ENCODE peak calls at places on chromosomes 4 and X, in ten cellular contexts. B is esophagus muscularis mucosa, T is H1, R is GM12891, A is GM23338, O is breast epithelium, D is HepG2, P is transverse colon, X is stomach, V is endothelial cell of umbilical vein. L is an unnamed sample.

GRCh38 chr4:41611124-41611838 is 73.3 kb downstream of the LIMCH1 start:
- DNase-seq in B (no peak), T (no peak), R (no peak), A (no peak), O (no peak), D (no peak), P (no peak), X (no peak), V (no peak), L (no peak)

GRCh38 chr4:181939199-181939945 is 303.8 kb upstream of the TENM3 start:
- DNase-seq in B (no peak), T (no peak), R (no peak), A (peak; percentile 59), O (no peak), D (no peak), P (no peak), X (no peak), V (no peak), L (no peak)

GRCh38 chrX:57952320-57952678 is 42.0 kb upstream of the ZXDA start:
- DNase-seq in B (no peak), T (no peak), R (no peak), A (no peak), O (no peak), D (no peak), P (no peak), X (no peak), V (no peak), L (no peak)

GRCh38 chr4:11698846-11699590 is 270.3 kb upstream of the HS3ST1 start:
- DNase-seq in B (no peak), T (no peak), R (no peak), A (no peak), O (no peak), D (no peak), P (no peak), X (no peak), V (peak; percentile 77), L (no peak)

GRCh38 chr4:95957054-95957453 is 117.2 kb downstream of the PDHA2 start:
- DNase-seq in B (no peak), T (no peak), R (no peak), A (no peak), O (no peak), D (no peak), P (no peak), X (no peak), V (no peak), L (no peak)

GRCh38 chr4:56134272-56134671 is 185.5 kb downstream of the CEP135 start:
- DNase-seq in B (no peak), T (no peak), R (no peak), A (peak; percentile 53), O (no peak), D (peak; percentile 68), P (peak; percentile 11), X (no peak), V (peak; percentile 55), L (no peak)

GRCh38 chr4:73718375-73719373 is 21.7 kb upstream of the CXCL8 start:
- DNase-seq in B (no peak), T (no peak), R (no peak), A (no peak), O (no peak), D (no peak), P (no peak), X (no peak), V (no peak), L (no peak)

GRCh38 chr4:71906096-71906495 is 122.2 kb upstream of the GC start:
- DNase-seq in B (no peak), T (no peak), R (no peak), A (no peak), O (no peak), D (no peak), P (no peak), X (no peak), V (no peak), L (no peak)

GRCh38 chr4:173230077-173230476 is 61.5 kb downstream of the GALNT7 start:
- DNase-seq in B (no peak), T (no peak), R (no peak), A (no peak), O (no peak), D (no peak), P (no peak), X (no peak), V (no peak), L (no peak)

GRCh38 chr4:185540487-185541125 is 5.3 kb upstream of the PDLIM3 start:
- DNase-seq in B (no peak), T (no peak), R (no peak), A (no peak), O (no peak), D (no peak), P (no peak), X (no peak), V (peak; percentile 9), L (no peak)

GRCh38 chrX:49106930-49107329 is 16.6 kb downstream of the GPKOW start:
- DNase-seq in B (no peak), T (no peak), R (no peak), A (peak; percentile 38), O (no peak), D (peak; percentile 54), P (no peak), X (peak; percentile 29), V (peak; percentile 44), L (no peak)

DNA sequence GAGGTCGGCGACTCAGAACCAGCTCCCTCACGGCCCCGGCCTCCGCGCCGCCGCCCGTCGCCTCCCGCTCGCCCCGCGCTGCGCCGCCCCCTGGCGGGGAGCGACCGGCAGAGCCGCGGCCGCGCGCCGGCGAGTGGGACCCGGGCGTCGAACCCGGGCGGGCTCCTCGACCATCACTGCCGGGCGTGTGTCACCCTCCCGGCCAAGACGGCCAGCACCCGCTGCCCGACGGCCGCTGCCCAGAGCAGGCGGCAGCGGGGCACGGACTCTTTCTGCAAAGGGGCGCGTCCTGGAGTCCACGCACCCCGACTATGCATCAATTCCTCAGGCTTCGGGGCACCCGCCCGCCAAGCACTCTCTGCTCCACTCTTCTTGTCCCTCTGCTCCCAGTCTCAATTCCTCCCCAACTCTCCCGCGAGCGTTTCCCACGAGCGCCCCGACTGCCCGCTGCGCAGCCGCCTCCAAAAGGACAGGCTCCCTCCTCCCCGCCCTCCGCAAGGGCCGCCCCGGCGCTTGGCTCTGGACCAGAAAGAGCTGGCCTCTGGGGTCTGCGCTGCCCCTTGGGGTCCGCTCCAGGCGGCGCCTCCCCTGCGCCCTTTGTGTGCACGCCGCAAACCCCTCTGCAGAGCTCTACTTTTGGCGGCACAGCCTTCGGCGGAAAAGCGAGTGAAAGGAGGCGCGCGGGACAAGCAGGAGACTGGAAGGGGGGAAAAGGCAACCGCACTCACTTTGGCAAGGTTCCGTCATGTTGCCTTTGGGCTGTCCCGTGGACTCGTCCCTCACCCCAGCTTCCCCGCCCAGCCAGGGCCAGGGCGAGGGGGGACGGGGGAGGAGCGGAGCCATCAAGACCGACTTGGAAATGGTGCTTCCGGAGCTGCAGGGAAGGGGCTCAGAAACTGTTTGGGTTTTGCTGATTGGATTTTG is 1.1 kb downstream of the PDE5A start:
- DNase-seq in B (peak; percentile 93), T (peak; percentile 54), R (peak; percentile 75), A (peak; percentile 90), O (peak; percentile 42), D (no peak), P (peak; percentile 72), X (peak; percentile 51), V (peak; percentile 41), L (no peak)
- TF ChIP-seq POLR2AphosphoS5 in B (peak; percentile 65), T (no peak), R (no peak), A (no peak), O (no peak), D (no peak), P (peak; percentile 48), X (no peak), V (peak; percentile 11), L (no peak)

GRCh38 chr4:40553995-40554394 is 75.7 kb downstream of the RBM47 start:
- DNase-seq in B (no peak), T (no peak), R (no peak), A (no peak), O (no peak), D (no peak), P (no peak), X (no peak), V (no peak), L (no peak)
- TF ChIP-seq POLR2AphosphoS5 in B (peak; percentile 44), T (no peak), R (no peak), A (no peak), O (no peak), D (no peak), P (no peak), X (no peak), V (no peak), L (no peak)

GRCh38 chr4:155674669-155675071 is 8.0 kb downstream of the GUCY1A1 start:
- DNase-seq in B (no peak), T (no peak), R (no peak), A (no peak), O (no peak), D (no peak), P (no peak), X (no peak), V (no peak), L (no peak)
- TF ChIP-seq POLR2AphosphoS5 in B (no peak), T (no peak), R (no peak), A (no peak), O (no peak), D (no peak), P (no peak), X (no peak), V (no peak), L (no peak)

GRCh38 chr4:183447646-183448045 is 3.2 kb downstream of the CDKN2AIP start:
- DNase-seq in B (no peak), T (no peak), R (no peak), A (no peak), O (no peak), D (no peak), P (no peak), X (no peak), V (no peak), L (no peak)

GRCh38 chr4:183441276-183441675 is 3.2 kb upstream of the CDKN2AIP start:
- DNase-seq in B (no peak), T (no peak), R (no peak), A (no peak), O (no peak), D (no peak), P (no peak), X (no peak), V (no peak), L (no peak)

GRCh38 chr4:183444953-183445543 is 612 bp downstream of the CDKN2AIP start:
- DNase-seq in B (no peak), T (no peak), R (peak; percentile 41), A (peak; percentile 63), O (peak; percentile 24), D (no peak), P (peak; percentile 52), X (peak; percentile 46), V (no peak), L (peak; percentile 83)

GRCh38 chr4:183444149-183444952 is at the start of gene CDKN2AIP:
- DNase-seq in B (peak; percentile 97), T (peak; percentile 78), R (peak; percentile 84), A (peak; percentile 97), O (peak; percentile 85), D (peak; percentile 92), P (peak; percentile 95), X (peak; percentile 95), V (peak; percentile 93), L (peak; percentile 96)

DNA sequence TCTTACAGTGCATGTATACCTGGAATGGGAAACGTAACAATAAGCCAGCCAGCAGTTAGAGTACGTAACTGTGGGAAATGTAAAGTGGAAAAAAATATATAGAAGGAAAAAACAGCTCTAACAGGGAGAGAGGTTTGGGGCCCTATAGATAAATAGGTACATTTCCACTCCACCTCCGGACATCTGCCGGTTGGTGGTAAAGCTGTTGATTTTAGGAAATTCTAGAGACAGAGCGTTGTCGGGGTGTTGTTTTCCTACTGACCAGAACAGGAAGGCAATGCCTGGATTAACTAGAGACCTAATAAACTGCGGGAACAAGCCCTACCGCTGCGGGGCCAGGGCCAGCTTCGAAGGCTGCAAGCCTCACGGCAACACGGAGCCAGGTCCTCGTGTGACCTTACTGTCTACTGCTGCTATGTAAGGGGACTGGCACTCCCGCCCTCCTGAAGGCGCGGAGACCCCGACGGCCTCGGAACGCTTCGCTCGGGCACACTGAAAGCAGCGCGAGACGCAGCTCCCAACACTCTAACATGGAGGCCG is 757 bp upstream of the CDKN2AIP start:
- DNase-seq in B (peak; percentile 92), T (peak; percentile 25), R (no peak), A (peak; percentile 77), O (no peak), D (no peak), P (no peak), X (no peak), V (peak; percentile 80), L (peak; percentile 83)
- TF ChIP-seq POLR2AphosphoS5 in B (no peak), T (peak; percentile 84), R (no peak), A (no peak), O (no peak), D (peak; percentile 88), P (no peak), X (no peak), V (no peak), L (peak; percentile 17)

L was measured in suprapubic skin.